ENCODE peak calls at places on chromosome 2, in ten cellular contexts. H is Panc1; B is effector memory CD8-positive, alpha-beta T cell; O is fibroblast of pulmonary artery; G is RCC 7860; N is AG04450; R is stimulated activated CD4-positive, alpha-beta T cell treated with anti-CD3 and anti-CD28 coated beads, Interleukin-15, amount 100 ng/mL, for 1 hour; T is GM13977; Q is AML-193; Z is fibroblast of mammary gland. W is an unnamed sample.

GRCh38 chr2:23349508-23349907 is 35.5 kb upstream of the KLHL29 start:
- DNase-seq in O (no peak), R (no peak), Z (no peak), N (no peak), T (no peak), Q (no peak), B (no peak), G (no peak), H (no peak), W (no peak)

GRCh38 chr2:48112911-48113687 is 206.8 kb upstream of the FBXO11 start:
- DNase-seq in R (no peak), N (no peak), B (no peak), Q (peak), G (no peak), O (peak), T (no peak), Z (no peak), H (no peak), W (peak)

GRCh38 chr2:199325881-199326280 is 131.9 kb downstream of the SATB2 start:
- DNase-seq in G (no peak), O (no peak), R (no peak), T (no peak), Q (no peak), N (no peak), B (no peak), Z (no peak), H (no peak), W (no peak)

GRCh38 chr2:216354236-216354788 is 18.0 kb downstream of the MARCHF4 start:
- DNase-seq in B (no peak), O (no peak), R (no peak), G (peak), Z (peak), H (no peak), Q (no peak), N (no peak), T (no peak), W (no peak)

GRCh38 chr2:109188485-109188868 is 59.5 kb downstream of the SH3RF3 start:
- DNase-seq in O (no peak), Q (no peak), T (no peak), R (no peak), B (no peak), G (no peak), Z (no peak), H (no peak), N (no peak), W (no peak)

GRCh38 chr2:60331106-60331809 is 222.2 kb downstream of the BCL11A start:
- DNase-seq in O (no peak), G (no peak), Z (no peak), Q (no peak), N (no peak), B (no peak), R (no peak), T (no peak), H (no peak), W (no peak)

GRCh38 chr2:109322111-109322510 is 193.1 kb downstream of the SH3RF3 start:
- DNase-seq in N (peak), O (peak), T (no peak), H (no peak), Z (peak), G (no peak), Q (no peak), R (no peak), B (no peak), W (peak)

GRCh38 chr2:149690825-149691224 is 103.2 kb upstream of the MMADHC start:
- DNase-seq in R (no peak), B (no peak), Q (no peak), O (no peak), T (no peak), Z (no peak), H (no peak), G (no peak), N (no peak), W (no peak)

GRCh38 chr2:121071058-121071504 is 213.9 kb downstream of the TFCP2L1 start:
- DNase-seq in N (no peak), G (peak), Q (no peak), O (peak), T (peak), R (no peak), Z (peak), B (no peak), H (no peak), W (peak)

GRCh38 chr2:28357055-28357454 is 35.6 kb upstream of the FOSL2 start:
- DNase-seq in G (peak), R (no peak), O (no peak), Q (no peak), H (no peak), Z (no peak), B (no peak), N (no peak), T (no peak), W (no peak)

GRCh38 chr2:229445501-229446294 is 174.6 kb upstream of the PID1 start:
- DNase-seq in O (peak), B (no peak), T (no peak), N (no peak), H (no peak), R (no peak), Z (peak), Q (no peak), G (no peak), W (peak)

GRCh38 chr2:226354434-226354833 is 445.2 kb downstream of the IRS1 start:
- DNase-seq in Q (no peak), B (no peak), N (no peak), H (no peak), R (no peak), Z (peak), O (peak), G (peak), T (no peak), W (peak)

GRCh38 chr2:228474466-228474865 is 293.0 kb upstream of the SPHKAP start:
- DNase-seq in H (no peak), R (no peak), Q (no peak), N (no peak), T (no peak), G (peak), B (no peak), Z (peak), O (no peak), W (peak)

GRCh38 chr2:79099140-79099686 is 11.4 kb upstream of the REG1B start:
- DNase-seq in H (no peak), T (no peak), R (no peak), O (no peak), G (no peak), B (no peak), Z (no peak), N (no peak), Q (no peak), W (no peak)

GRCh38 chr2:191604154-191604553 is 73.8 kb upstream of the NABP1 start:
- DNase-seq in T (no peak), G (no peak), B (no peak), Z (no peak), Q (no peak), O (no peak), H (no peak), R (no peak), N (no peak), W (no peak)

GRCh38 chr2:237486819-237487448 is at the start of gene MLPH:
- DNase-seq in B (no peak), O (no peak), Q (no peak), H (no peak), Z (peak), G (no peak), N (no peak), T (no peak), R (no peak), W (peak)

GRCh38 chr2:161217597-161218185 is 57.5 kb downstream of the TANK start:
- DNase-seq in N (no peak), Q (no peak), Z (no peak), B (no peak), T (no peak), O (peak), R (no peak), G (no peak), H (no peak), W (no peak)

GRCh38 chr2:79573895-79574674 is 61.2 kb downstream of the CTNNA2 start:
- DNase-seq in R (no peak), Z (no peak), N (no peak), T (no peak), G (no peak), O (no peak), H (no peak), B (no peak), Q (no peak), W (no peak)

GRCh38 chr2:180063494-180063893 is 56.4 kb upstream of the CWC22 start:
- DNase-seq in Q (no peak), Z (peak), T (no peak), O (no peak), N (no peak), B (no peak), H (no peak), G (no peak), R (no peak), W (no peak)

GRCh38 chr2:98484652-98485452 is 40.2 kb downstream of the INPP4A start:
- DNase-seq in Z (no peak), R (no peak), N (no peak), O (no peak), H (no peak), G (no peak), Q (no peak), T (no peak), B (no peak), W (no peak)

GRCh38 chr2:201807452-201807980 is 1.2 kb downstream of the CDK15 start:
- DNase-seq in H (no peak), T (no peak), N (no peak), G (peak), Q (no peak), Z (peak), R (no peak), B (no peak), O (peak), W (peak)

GRCh38 chr2:105574796-105575344 is 169.8 kb upstream of the NCK2 start:
- DNase-seq in B (no peak), N (no peak), O (no peak), Z (no peak), Q (no peak), H (no peak), T (no peak), R (no peak), G (no peak), W (no peak)

GRCh38 chr2:110211938-110212858 is at the start of gene MTLN:
- DNase-seq in Z (peak), Q (peak), G (peak), B (peak), O (peak), H (peak), N (no peak), R (peak), T (peak), W (peak)

GRCh38 chr2:27903649-27904544 is 13.4 kb downstream of the BABAM2 start:
- DNase-seq in O (peak), N (no peak), R (no peak), B (no peak), G (peak), H (no peak), Q (no peak), Z (peak), T (no peak), W (peak)

GRCh38 chr2:140565756-140566155 is 1565.1 kb downstream of the LRP1B start:
- DNase-seq in N (no peak), Q (no peak), T (no peak), O (no peak), G (no peak), H (no peak), R (no peak), B (no peak), Z (no peak), W (no peak)

GRCh38 chr2:208386546-208386945 is 20.0 kb upstream of the PTH2R start:
- DNase-seq in Z (no peak), B (no peak), H (no peak), T (no peak), G (no peak), O (no peak), N (no peak), R (no peak), Q (no peak), W (no peak)

GRCh38 chr2:11830708-11831301 is 84.4 kb downstream of the LPIN1 start:
- DNase-seq in Z (no peak), N (no peak), O (no peak), T (no peak), Q (no peak), R (no peak), G (no peak), H (no peak), B (no peak), W (no peak)

GRCh38 chr2:111121028-111121872 is 536 bp downstream of the BCL2L11 start:
- DNase-seq in T (peak), H (no peak), R (peak), Z (peak), B (no peak), Q (peak), N (no peak), O (peak), G (no peak), W (peak)

GRCh38 chr2:120747706-120748105 is 12.0 kb downstream of the GLI2 start:
- DNase-seq in N (no peak), T (no peak), R (no peak), Q (no peak), B (no peak), Z (no peak), H (no peak), O (no peak), G (no peak), W (no peak)

GRCh38 chr2:44715671-44716077 is 225.8 kb upstream of the SIX3 start:
- DNase-seq in G (peak), T (no peak), H (no peak), R (no peak), Q (no peak), Z (peak), O (peak), N (no peak), B (no peak), W (peak)

GRCh38 chr2:88252646-88253045 is 82.5 kb downstream of the THNSL2 start:
- DNase-seq in G (no peak), B (no peak), Q (no peak), T (no peak), H (no peak), Z (no peak), O (no peak), R (no peak), N (no peak), W (no peak)

GRCh38 chr2:20353597-20353996 is 3.0 kb upstream of the PUM2 start:
- DNase-seq in N (no peak), R (no peak), Q (no peak), T (no peak), B (no peak), Z (no peak), G (no peak), O (no peak), H (no peak), W (no peak)

GRCh38 chr2:127158614-127159290 is 51.8 kb upstream of the BIN1 start:
- DNase-seq in O (no peak), R (no peak), T (peak), N (no peak), G (no peak), Q (peak), B (no peak), H (no peak), Z (no peak), W (no peak)

GRCh38 chr2:11019614-11020013 is 107.9 kb downstream of the KCNF1 start:
- DNase-seq in H (no peak), O (no peak), N (no peak), Z (no peak), B (no peak), Q (no peak), T (no peak), G (no peak), R (no peak), W (no peak)

GRCh38 chr2:109437325-109438090 is 176.3 kb downstream of the SEPTIN10 start:
- DNase-seq in Z (no peak), Q (no peak), G (no peak), T (no peak), H (no peak), B (no peak), R (no peak), O (no peak), N (no peak), W (no peak)

GRCh38 chr2:240636563-240637115 is 11.4 kb downstream of the GPR35 start:
- DNase-seq in N (no peak), Z (no peak), Q (no peak), H (no peak), O (no peak), T (no peak), G (no peak), B (no peak), R (no peak), W (no peak)

GRCh38 chr2:99936065-99936464 is 206.3 kb downstream of the AFF3 start:
- DNase-seq in G (no peak), T (no peak), Q (no peak), R (no peak), O (no peak), B (no peak), N (no peak), H (no peak), Z (no peak), W (no peak)

GRCh38 chr2:189127756-189128155 is 51.8 kb downstream of the COL5A2 start:
- DNase-seq in R (no peak), G (no peak), B (no peak), Q (no peak), T (no peak), Z (no peak), O (no peak), N (no peak), H (no peak), W (no peak)

W was measured in adipocyte.